ENCODE peak calls at places on chromosomes 11 and 22, in nine cellular contexts. A, X, N, S, O, L, Q, K and B are unnamed samples.

GRCh38 chr11:100789500-100789899 is 102.4 kb downstream of the ARHGAP42 start:
- DNase-seq in Q (no peak), X (peak; percentile 11), K (peak; percentile 46), L (no peak), O (peak; percentile 58), S (peak; percentile 86), A (no peak), N (peak; percentile 44), B (no peak)

GRCh38 chr11:47415949-47416472 is 7.6 kb downstream of the SLC39A13 start:
- DNase-seq in L (peak; percentile 94), K (peak; percentile 86), S (no peak), N (peak; percentile 37), X (peak; percentile 96), O (no peak), Q (no peak), A (peak; percentile 89), B (peak; percentile 88)

GRCh38 chr11:70540196-70540595 is 141.9 kb downstream of the CTTN start:
- DNase-seq in S (peak; percentile 42), L (no peak), A (no peak), Q (no peak), O (no peak), X (no peak), N (no peak), K (no peak), B (no peak)

GRCh38 chr11:75547617-75548054 is 14.4 kb upstream of the SERPINH1 start:
- DNase-seq in X (peak; percentile 65), S (no peak), O (peak; percentile 89), Q (no peak), K (peak; percentile 74), L (peak; percentile 90), N (peak; percentile 53), A (peak; percentile 85), B (peak; percentile 77)

GRCh38 chr11:65899356-65900124 is 648 bp downstream of the FOSL1 start:
- DNase-seq in S (peak; percentile 68), L (peak; percentile 95), O (peak; percentile 89), X (peak; percentile 81), K (peak; percentile 56), A (no peak), N (peak; percentile 83), Q (no peak), B (peak; percentile 73)

GRCh38 chr11:17528906-17529813 is 15.1 kb downstream of the USH1C start:
- DNase-seq in L (no peak), X (no peak), S (no peak), K (peak; percentile 42), O (no peak), Q (no peak), A (no peak), N (no peak), B (peak; percentile 8)

GRCh38 chr22:39254789-39255298 is 10.1 kb upstream of the PDGFB start:
- DNase-seq in O (peak; percentile 24), L (no peak), K (peak; percentile 76), X (peak; percentile 79), N (peak; percentile 48), Q (no peak), S (no peak), A (peak; percentile 63), B (peak; percentile 84)

GRCh38 chr11:117218133-117218915 is 13.5 kb downstream of the PCSK7 start:
- DNase-seq in O (no peak), K (peak; percentile 52), X (peak; percentile 57), L (peak; percentile 84), Q (no peak), S (no peak), A (peak; percentile 85), N (no peak), B (peak; percentile 35)

GRCh38 chr11:75820636-75821035 is 5.6 kb downstream of the UVRAG start:
- DNase-seq in O (no peak), K (no peak), S (no peak), A (no peak), Q (no peak), X (peak; percentile 62), L (no peak), N (no peak), B (no peak)

GRCh38 chr11:103325686-103326069 is 216.5 kb downstream of the DYNC2H1 start:
- DNase-seq in N (no peak), S (no peak), O (no peak), K (no peak), Q (no peak), L (no peak), X (no peak), A (no peak), B (no peak)

GRCh38 chr11:14974021-14974698 is 2.0 kb upstream of the CALCA start:
- DNase-seq in X (no peak), A (no peak), L (no peak), K (no peak), Q (no peak), O (no peak), S (no peak), N (no peak), B (peak; percentile 10)

GRCh38 chr11:58618215-58618614 is 4.2 kb upstream of the CNTF start:
- DNase-seq in K (no peak), N (peak; percentile 8), S (no peak), A (no peak), L (no peak), Q (no peak), X (no peak), O (peak; percentile 14), B (no peak)
- TF ChIP-seq CTCF in K (peak; percentile 47), N (no peak), S (no peak), A (no peak), L (no peak), Q (no peak), X (peak; percentile 1), O (peak; percentile 25), B (no peak)

GRCh38 chr22:50286701-50287318 is 16.6 kb upstream of the MAPK11 start:
- DNase-seq in S (no peak), N (no peak), L (no peak), Q (no peak), K (no peak), A (no peak), X (no peak), O (no peak), B (no peak)
- TF ChIP-seq POLR2A in S (no peak), N (no peak), L (no peak), Q (no peak), K (no peak), A (no peak), X (no peak), O (no peak), B (no peak)

GRCh38 chr11:1745701-1746320 is 4.6 kb downstream of the IFITM10 start:
- DNase-seq in A (no peak), L (no peak), Q (no peak), S (no peak), X (no peak), N (no peak), K (no peak), O (no peak), B (no peak)

GRCh38 chr11:1742869-1743586 is 7.4 kb downstream of the IFITM10 start:
- DNase-seq in L (peak; percentile 1), X (no peak), S (no peak), O (no peak), N (no peak), A (no peak), K (no peak), Q (no peak), B (no peak)

GRCh38 chr11:1743587-1744136 is 6.7 kb downstream of the IFITM10 start:
- DNase-seq in Q (no peak), A (peak; percentile 1), N (no peak), X (no peak), O (no peak), S (peak; percentile 35), K (no peak), L (peak; percentile 82), B (no peak)

GRCh38 chr11:1744879-1745700 is 5.3 kb downstream of the IFITM10 start:
- DNase-seq in Q (no peak), A (no peak), S (peak; percentile 59), L (peak; percentile 85), N (no peak), K (no peak), O (no peak), X (no peak), B (no peak)

GRCh38 chr11:1744137-1744878 is 6.1 kb downstream of the IFITM10 start:
- DNase-seq in K (no peak), O (no peak), A (no peak), N (no peak), Q (no peak), L (peak; percentile 90), X (no peak), S (peak; percentile 57), B (no peak)
- TF ChIP-seq CTCF in K (no peak), O (no peak), A (no peak), N (no peak), Q (no peak), L (no peak), X (no peak), S (no peak), B (no peak)

GRCh38 chr11:67614730-67615454 is 8.2 kb downstream of the NDUFV1 start:
- DNase-seq in S (no peak), O (no peak), X (no peak), Q (no peak), N (no peak), K (no peak), A (peak; percentile 24), L (no peak), B (no peak)

GRCh38 chr11:67617243-67617953 is 10.7 kb downstream of the NDUFV1 start:
- DNase-seq in Q (no peak), X (no peak), K (no peak), N (no peak), S (no peak), O (no peak), L (no peak), A (no peak), B (no peak)

GRCh38 chr11:67616431-67617242 is 9.9 kb downstream of the NDUFV1 start:
- DNase-seq in Q (no peak), K (no peak), X (no peak), L (no peak), N (no peak), O (no peak), S (no peak), A (no peak), B (no peak)

GRCh38 chr11:67613960-67614715 is 7.4 kb downstream of the NDUFV1 start:
- DNase-seq in O (peak; percentile 79), A (peak; percentile 51), L (no peak), S (peak; percentile 75), K (no peak), N (peak; percentile 46), X (peak; percentile 13), Q (no peak), B (peak; percentile 25)

DNA sequence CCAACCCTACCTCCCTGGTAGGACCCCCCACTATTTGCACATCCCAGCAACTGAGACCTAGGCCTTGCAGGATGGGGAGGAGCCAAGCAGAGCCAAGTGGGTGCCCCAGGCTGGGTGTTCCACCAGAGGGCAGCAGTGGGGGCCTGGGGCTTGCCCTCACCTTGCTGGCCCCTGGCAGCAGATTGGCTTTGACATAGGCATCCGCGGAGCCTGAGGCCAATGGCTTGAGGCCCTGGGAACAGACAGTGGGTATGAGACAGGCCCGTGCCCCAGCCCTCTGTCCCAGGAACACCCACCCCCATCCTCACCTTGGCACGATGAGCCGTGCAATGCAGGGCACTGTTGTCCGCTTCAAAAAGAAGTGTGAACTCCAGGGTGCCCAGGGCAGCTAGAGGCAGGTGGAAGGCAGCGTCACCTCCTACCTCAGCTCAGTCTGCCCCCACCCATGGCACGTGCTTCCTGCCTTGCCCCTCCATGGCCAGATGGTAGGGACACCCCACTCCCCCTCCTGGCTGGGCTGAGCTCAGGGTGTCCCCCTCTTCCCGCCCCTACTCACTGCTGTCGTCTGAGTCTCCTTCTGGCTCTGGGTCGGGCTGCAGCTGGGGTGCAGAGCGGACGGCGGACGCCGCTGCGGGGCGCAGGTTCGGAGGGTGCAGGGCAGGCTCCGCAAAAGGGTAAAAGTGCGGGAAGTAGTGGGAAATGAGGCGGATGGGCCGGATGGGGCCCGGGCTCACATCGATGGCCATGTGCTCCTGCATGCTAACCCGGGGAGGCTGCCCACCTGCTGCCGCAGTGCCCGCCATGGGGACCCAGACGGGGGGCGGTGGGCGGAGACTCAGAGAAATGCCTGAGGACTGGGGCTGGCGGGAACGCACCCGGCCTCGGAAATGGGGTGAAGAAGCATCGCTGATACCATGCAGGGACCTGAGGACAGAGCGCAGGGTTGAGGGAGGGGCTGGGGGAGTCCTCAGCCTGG is 9.0 kb downstream of the NDUFV1 start:
- DNase-seq in O (peak; percentile 59), X (no peak), N (peak; percentile 55), Q (no peak), S (peak; percentile 73), K (no peak), L (no peak), A (peak; percentile 14), B (no peak)
- TF ChIP-seq POLR2A in O (no peak), X (no peak), N (no peak), Q (no peak), S (no peak), K (no peak), L (no peak), A (no peak), B (no peak)